ENCODE peak calls at places on chromosomes 7 and 10, in eight cellular contexts. W is activated naive CD4-positive, alpha-beta T cell; A is WTC11; M is hepatic stellate cell; D is ACHN; I is NCI-H2107; F is posterior vena cava; N is fibroblast of lung. H is an unnamed sample.

GRCh38 chr10:118498623-118499022 is 96.8 kb downstream of the PRLHR start:
- DNase-seq in W (no peak), A (no peak), M (no peak), D (peak), I (no peak), F (no peak), N (no peak), H (no peak)

GRCh38 chr7:82080254-82080924 is 310.5 kb upstream of the HGF start:
- DNase-seq in W (no peak), A (no peak), M (no peak), D (no peak), I (no peak), F (no peak), N (no peak), H (no peak)

GRCh38 chr10:48733329-48733728 is 48.7 kb downstream of the WDFY4 start:
- DNase-seq in W (no peak), A (no peak), M (no peak), D (no peak), I (no peak), F (no peak), N (no peak), H (no peak)

GRCh38 chr7:75951506-75951905 is 36.6 kb downstream of the POR start:
- DNase-seq in W (no peak), A (no peak), M (no peak), D (no peak), I (no peak), F (no peak), N (peak), H (no peak)

GRCh38 chr7:120920588-120920987 is 30.0 kb upstream of the ING3 start:
- DNase-seq in W (no peak), A (no peak), M (no peak), D (no peak), I (no peak), F (no peak), N (no peak), H (peak)

GRCh38 chr10:50884302-50884701 is 1.1 kb downstream of the A1CF start:
- DNase-seq in W (no peak), A (no peak), M (no peak), D (no peak), I (no peak), F (no peak), N (no peak), H (no peak)

GRCh38 chr7:111343017-111343416 is 219.3 kb downstream of the IMMP2L start:
- DNase-seq in W (no peak), A (no peak), M (no peak), D (no peak), I (no peak), F (no peak), N (no peak), H (no peak)

GRCh38 chr7:7554647-7555575 is 11.8 kb upstream of the MIOS start:
- DNase-seq in W (no peak), A (no peak), M (no peak), D (no peak), I (peak), F (no peak), N (peak), H (no peak)

GRCh38 chr7:36747251-36747968 is 23.1 kb upstream of the AOAH start:
- DNase-seq in W (no peak), A (no peak), M (no peak), D (peak), I (no peak), F (no peak), N (peak), H (no peak)

GRCh38 chr10:126049741-126050140 is 153.4 kb downstream of the FANK1 start:
- DNase-seq in W (no peak), A (no peak), M (peak), D (no peak), I (no peak), F (no peak), N (peak), H (no peak)

GRCh38 chr10:77844713-77845454 is 81.7 kb downstream of the DLG5 start:
- DNase-seq in W (no peak), A (no peak), M (peak), D (peak), I (no peak), F (peak), N (peak), H (no peak)

GRCh38 chr7:16978358-16979244 is 96.8 kb upstream of the AGR3 start:
- DNase-seq in W (no peak), A (no peak), M (peak), D (no peak), I (no peak), F (no peak), N (peak), H (no peak)

GRCh38 chr7:102859084-102859798 is 53.6 kb upstream of the LRRC17 start:
- DNase-seq in W (no peak), A (no peak), M (no peak), D (no peak), I (no peak), F (no peak), N (no peak), H (no peak)

GRCh38 chr7:151436446-151437162 is 3.3 kb downstream of the CRYGN start:
- DNase-seq in W (no peak), A (no peak), M (no peak), D (no peak), I (no peak), F (peak), N (no peak), H (no peak)

GRCh38 chr7:29109815-29110385 is 36.4 kb downstream of the CPVL start:
- DNase-seq in W (no peak), A (no peak), M (no peak), D (no peak), I (no peak), F (no peak), N (no peak), H (no peak)

GRCh38 chr7:66697451-66698438 is 42.8 kb upstream of the RABGEF1 start:
- DNase-seq in W (no peak), A (no peak), M (peak), D (peak), I (no peak), F (peak), N (peak), H (peak)

GRCh38 chr7:75567948-75568595 is 76.0 kb downstream of the SPDYE5 start:
- DNase-seq in W (no peak), A (no peak), M (no peak), D (no peak), I (no peak), F (no peak), N (no peak), H (no peak)

GRCh38 chr7:135320277-135320676 is 86.6 kb downstream of the STRA8 start:
- DNase-seq in W (no peak), A (no peak), M (peak), D (peak), I (peak), F (peak), N (peak), H (peak)

GRCh38 chr7:17040701-17041100 is 158.9 kb upstream of the AGR3 start:
- DNase-seq in W (no peak), A (no peak), M (no peak), D (no peak), I (no peak), F (no peak), N (peak), H (no peak)

GRCh38 chr10:100562008-100562672 is 26.4 kb downstream of the HIF1AN start:
- DNase-seq in W (peak), A (peak), M (peak), D (peak), I (peak), F (peak), N (peak), H (no peak)

GRCh38 chr7:110386914-110387313 is 704.0 kb upstream of the LRRN3 start:
- DNase-seq in W (no peak), A (no peak), M (peak), D (peak), I (no peak), F (no peak), N (peak), H (no peak)

GRCh38 chr7:105581066-105581811 is at the start of gene EFCAB10:
- DNase-seq in W (no peak), A (peak), M (peak), D (peak), I (peak), F (peak), N (peak), H (no peak)

GRCh38 chr7:141133646-141134045 is 59.8 kb downstream of the TMEM178B start:
- DNase-seq in W (no peak), A (no peak), M (no peak), D (no peak), I (no peak), F (no peak), N (no peak), H (no peak)

GRCh38 chr10:129863231-129863663 is 100.8 kb downstream of the EBF3 start:
- DNase-seq in W (no peak), A (peak), M (no peak), D (no peak), I (no peak), F (no peak), N (no peak), H (no peak)

GRCh38 chr10:69872326-69872725 is 70.6 kb downstream of the COL13A1 start:
- DNase-seq in W (no peak), A (no peak), M (no peak), D (no peak), I (no peak), F (no peak), N (no peak), H (no peak)

H was measured in NCI-H446.